ENCODE peak calls at places on chromosomes 5 and 9, in four cellular contexts. H, L, Q and T are unnamed samples.

GRCh38 chr5:8766448-8766847 is 779.4 kb downstream of the SEMA5A start:
- DNase-seq in H (no peak), L (no peak), Q (no peak), T (no peak)

GRCh38 chr9:98391884-98392283 is 136.4 kb upstream of the TBC1D2 start:
- DNase-seq in H (no peak), L (no peak), Q (no peak), T (no peak)

GRCh38 chr9:77464591-77465125 is 183.5 kb downstream of the GNA14 start:
- DNase-seq in H (no peak), L (peak), Q (no peak), T (no peak)

GRCh38 chr9:121773286-121773953 is 122.0 kb downstream of the DAB2IP start:
- DNase-seq in H (no peak), L (no peak), Q (no peak), T (no peak)

GRCh38 chr5:180082633-180083420 is 11.3 kb upstream of the RNF130 start:
- DNase-seq in H (no peak), L (no peak), Q (no peak), T (no peak)

GRCh38 chr9:22683393-22684075 is 236.9 kb downstream of the DMRTA1 start:
- DNase-seq in H (no peak), L (peak), Q (no peak), T (peak)

GRCh38 chr5:61330879-61331406 is 1.1 kb upstream of the ZSWIM6 start:
- DNase-seq in H (no peak), L (peak), Q (peak), T (no peak)

GRCh38 chr9:136412912-136413420 is 2.5 kb downstream of the PMPCA start:
- DNase-seq in H (no peak), L (no peak), Q (no peak), T (no peak)

GRCh38 chr9:95791695-95792094 is 83.8 kb upstream of the ERCC6L2 start:
- DNase-seq in H (no peak), L (no peak), Q (no peak), T (no peak)

GRCh38 chr5:10856071-10856470 is 95.0 kb upstream of the DAP start:
- DNase-seq in H (no peak), L (no peak), Q (no peak), T (no peak)

GRCh38 chr5:43420241-43420640 is 8.1 kb upstream of the CCL28 start:
- DNase-seq in H (no peak), L (peak), Q (no peak), T (no peak)

GRCh38 chr5:80082731-80083114 is 47.6 kb downstream of the THBS4 start:
- DNase-seq in H (peak), L (peak), Q (peak), T (no peak)

GRCh38 chr5:78675956-78676727 is 27.6 kb upstream of the LHFPL2 start:
- DNase-seq in H (no peak), L (no peak), Q (no peak), T (no peak)

GRCh38 chr5:78679905-78680304 is 31.3 kb upstream of the LHFPL2 start:
- DNase-seq in H (no peak), L (no peak), Q (no peak), T (no peak)

GRCh38 chr5:78672154-78672553 is 23.6 kb upstream of the LHFPL2 start:
- DNase-seq in H (no peak), L (no peak), Q (no peak), T (no peak)

GRCh38 chr5:78677777-78678668 is 29.5 kb upstream of the LHFPL2 start:
- DNase-seq in H (peak), L (peak), Q (peak), T (peak)
- TF ChIP-seq CTCF in H (no peak), L (peak), Q (peak), T (peak)

DNA sequence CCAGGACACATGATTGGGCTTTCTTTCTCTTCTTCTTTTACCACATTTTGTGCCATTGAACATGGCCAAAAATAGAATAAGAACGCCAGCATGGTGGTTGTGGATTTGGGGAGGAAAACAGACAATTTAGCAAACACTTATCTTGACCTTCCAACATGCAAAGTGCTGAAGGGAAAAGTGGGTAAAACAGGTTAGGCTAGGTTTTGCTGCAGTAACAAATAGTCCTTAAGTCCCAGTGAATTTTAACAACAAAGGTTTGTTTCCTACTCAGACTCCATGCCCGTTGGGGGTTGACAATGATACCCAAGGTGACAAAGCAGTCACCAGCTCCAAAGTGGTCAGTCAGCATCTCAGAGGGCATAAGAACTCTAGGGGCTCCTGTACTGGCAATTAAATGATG is 43.2 kb upstream of the STC2 start:
- DNase-seq in H (no peak), L (no peak), Q (no peak), T (no peak)
- H3K4me3 ChIP-seq in H (no peak), L (no peak), Q (no peak), T (no peak)

GRCh38 chr9:21398955-21399489 is 9.9 kb upstream of the IFNA8 start:
- DNase-seq in H (no peak), L (no peak), Q (no peak), T (no peak)

GRCh38 chr9:21404146-21404545 is 4.8 kb upstream of the IFNA8 start:
- DNase-seq in H (no peak), L (no peak), Q (no peak), T (no peak)

DNA sequence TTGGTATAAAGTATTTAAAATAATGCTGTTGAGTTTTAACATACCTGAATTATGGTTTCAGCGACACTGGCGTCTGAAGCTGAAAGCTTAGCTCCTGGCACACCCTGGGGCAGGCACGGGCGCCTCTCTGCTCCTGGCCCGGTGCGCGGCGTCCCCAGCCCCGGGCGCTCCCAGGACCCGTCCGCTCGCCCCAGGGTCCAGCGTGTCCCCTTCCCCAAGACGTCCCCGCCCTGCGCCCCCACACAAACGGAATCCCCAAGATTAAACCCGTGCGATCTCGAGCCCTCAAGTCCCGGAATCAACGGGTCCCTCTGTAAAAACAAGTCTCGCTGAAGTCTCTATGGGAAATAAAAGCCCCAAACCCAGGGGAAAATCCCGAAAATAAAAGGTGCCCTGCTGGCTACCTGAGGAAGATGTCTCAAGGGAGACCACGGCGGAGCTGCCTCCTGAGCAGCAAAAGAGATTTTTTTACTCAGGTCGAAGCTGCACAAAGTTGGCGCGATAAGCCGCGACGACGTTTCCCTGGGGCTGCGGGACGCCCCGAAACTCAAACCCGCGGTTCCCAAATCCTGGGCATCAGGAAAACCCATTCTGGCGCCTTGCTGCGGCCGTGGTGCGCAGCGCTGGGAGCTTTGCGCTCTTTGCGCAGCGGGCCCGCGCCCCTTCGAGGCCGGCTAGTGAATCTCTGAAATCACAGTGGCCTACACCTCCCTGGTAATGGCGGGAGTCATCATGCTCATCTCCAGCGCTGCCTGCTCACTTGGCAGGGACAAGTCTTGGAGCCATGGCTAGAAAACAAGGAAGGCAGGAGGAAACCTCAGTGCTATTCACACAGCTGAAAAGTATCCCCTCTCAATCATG is 6.3 kb upstream of the IFNA8 start:
- DNase-seq in H (no peak), L (no peak), Q (no peak), T (no peak)
- TF ChIP-seq CTCF in H (no peak), L (no peak), Q (no peak), T (no peak)

GRCh38 chr5:16540421-16540820 is 74.8 kb upstream of the ZNF622 start:
- DNase-seq in H (no peak), L (peak), Q (no peak), T (peak)

GRCh38 chr5:16536818-16537217 is 71.2 kb upstream of the ZNF622 start:
- DNase-seq in H (no peak), L (no peak), Q (no peak), T (no peak)

GRCh38 chr5:16538001-16538400 is 72.4 kb upstream of the ZNF622 start:
- DNase-seq in H (no peak), L (no peak), Q (no peak), T (no peak)

GRCh38 chr5:16536246-16536645 is 70.6 kb upstream of the ZNF622 start:
- DNase-seq in H (no peak), L (peak), Q (no peak), T (peak)

DNA sequence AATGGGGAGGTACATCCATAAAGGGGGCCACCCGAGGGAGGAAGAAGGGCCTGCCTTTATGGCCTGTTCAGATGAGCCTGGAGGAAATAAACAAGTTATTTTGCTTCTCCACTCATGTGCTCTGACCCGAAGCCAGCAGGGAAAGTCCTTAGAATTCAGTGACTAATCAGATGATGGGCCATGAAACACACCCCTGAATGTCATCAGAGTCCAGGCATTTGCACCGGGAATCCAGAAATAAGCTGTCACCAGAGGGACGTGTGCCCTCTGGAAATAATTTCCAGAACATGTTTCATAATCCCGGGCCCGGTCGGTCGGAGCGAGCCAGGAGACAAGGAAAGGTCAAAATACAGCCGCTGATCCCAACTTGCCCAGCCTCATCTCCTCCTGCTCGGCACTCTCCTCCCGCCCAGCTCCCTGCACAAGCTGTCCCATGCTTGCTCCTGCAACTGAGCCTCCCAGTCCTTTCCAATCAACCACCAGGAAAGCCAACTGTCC is 73.6 kb upstream of the ZNF622 start:
- DNase-seq in H (no peak), L (peak), Q (peak), T (peak)
- H3K4me3 ChIP-seq in H (no peak), L (no peak), Q (no peak), T (peak)